ENCODE peak calls at places on chromosome 9, in ten cellular contexts. N is heart left ventricle, K is foreskin fibroblast, J is IMR-90, H is dorsolateral prefrontal cortex, T is fibroblast of lung, A is esophagus squamous epithelium, I is cardiac muscle cell, F is fibroblast of the aortic adventitia, V is heart right ventricle. C is an unnamed sample.

GRCh38 chr9:72443855-72444254 is 77.6 kb upstream of the TMC1 start:
- DNase-seq in N (peak), K (no peak), J (no peak), H (no peak), T (no peak), A (no peak), I (no peak), F (no peak), V (no peak), C (no peak)

GRCh38 chr9:133873006-133873780 is 118.9 kb downstream of the VAV2 start:
- DNase-seq in N (no peak), K (peak), J (no peak), H (no peak), T (peak), A (no peak), I (no peak), F (no peak), V (no peak), C (peak)

GRCh38 chr9:72300884-72301283 is 64.1 kb downstream of the ZFAND5 start:
- DNase-seq in N (no peak), K (no peak), J (no peak), H (no peak), T (no peak), A (no peak), I (no peak), F (no peak), V (no peak), C (no peak)

GRCh38 chr9:108634164-108634563 is 221.6 kb downstream of the ACTL7B start:
- DNase-seq in N (no peak), K (no peak), J (no peak), H (no peak), T (peak), A (no peak), I (peak), F (peak), V (no peak), C (peak)

GRCh38 chr9:127762111-127762676 is 16.3 kb downstream of the SH2D3C start:
- DNase-seq in N (peak), K (no peak), J (no peak), H (no peak), T (no peak), A (no peak), I (no peak), F (no peak), V (peak), C (no peak)

GRCh38 chr9:119298076-119298853 is 71.0 kb downstream of the BRINP1 start:
- DNase-seq in N (no peak), K (no peak), J (no peak), H (no peak), T (no peak), A (no peak), I (no peak), F (no peak), V (no peak), C (no peak)

GRCh38 chr9:105046907-105047651 is 119.1 kb upstream of the ABCA1 start:
- DNase-seq in N (no peak), K (no peak), J (no peak), H (no peak), T (peak), A (no peak), I (no peak), F (no peak), V (no peak), C (no peak)

GRCh38 chr9:18658764-18659705 is 185.1 kb downstream of the ADAMTSL1 start:
- DNase-seq in N (no peak), K (peak), J (peak), H (no peak), T (peak), A (no peak), I (peak), F (peak), V (no peak), C (peak)

GRCh38 chr9:89178162-89179120 is at the start of gene SHC3:
- DNase-seq in N (no peak), K (no peak), J (peak), H (no peak), T (peak), A (no peak), I (peak), F (peak), V (no peak), C (peak)

DNA sequence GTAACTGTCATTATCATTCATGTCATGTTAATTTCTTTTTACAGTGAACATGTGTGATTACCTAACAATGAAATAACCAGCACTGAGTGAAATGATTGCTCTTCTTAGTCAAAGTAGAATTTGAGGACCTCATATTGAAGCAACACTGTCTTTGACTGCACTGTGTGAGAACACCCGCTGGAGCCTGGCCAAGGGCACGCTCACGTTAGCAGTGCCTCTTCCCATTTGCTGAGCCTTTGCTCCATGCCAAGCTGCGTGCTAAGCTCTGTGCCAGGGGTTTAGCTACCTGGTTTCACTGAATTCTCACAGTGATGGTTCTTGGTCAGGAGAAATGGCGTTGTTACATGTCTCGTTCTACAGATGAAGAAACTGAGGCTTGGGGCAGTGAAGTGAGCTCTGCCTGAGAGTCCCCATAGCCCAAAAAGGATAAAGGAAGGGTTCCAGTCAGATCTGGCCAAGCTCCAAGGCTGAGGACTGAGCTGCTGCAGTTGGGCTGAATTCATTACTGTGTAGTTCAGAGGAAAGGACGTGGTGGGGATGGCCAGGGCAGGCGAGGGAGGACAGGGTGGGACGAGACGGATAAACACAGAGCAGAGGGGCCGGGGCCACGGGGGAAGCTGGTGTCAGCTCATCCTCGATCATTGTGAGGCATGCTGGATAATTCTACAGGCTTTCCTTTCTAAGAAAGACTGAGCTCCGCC is 16.6 kb downstream of the HMCN2 start:
- DNase-seq in N (peak), K (no peak), J (no peak), H (no peak), T (no peak), A (no peak), I (no peak), F (no peak), V (no peak), C (no peak)
- H3K4me3 ChIP-seq in N (peak), K (no peak), J (no peak), H (no peak), T (no peak), A (peak), I (no peak), F (no peak), V (no peak), C (no peak)

DNA sequence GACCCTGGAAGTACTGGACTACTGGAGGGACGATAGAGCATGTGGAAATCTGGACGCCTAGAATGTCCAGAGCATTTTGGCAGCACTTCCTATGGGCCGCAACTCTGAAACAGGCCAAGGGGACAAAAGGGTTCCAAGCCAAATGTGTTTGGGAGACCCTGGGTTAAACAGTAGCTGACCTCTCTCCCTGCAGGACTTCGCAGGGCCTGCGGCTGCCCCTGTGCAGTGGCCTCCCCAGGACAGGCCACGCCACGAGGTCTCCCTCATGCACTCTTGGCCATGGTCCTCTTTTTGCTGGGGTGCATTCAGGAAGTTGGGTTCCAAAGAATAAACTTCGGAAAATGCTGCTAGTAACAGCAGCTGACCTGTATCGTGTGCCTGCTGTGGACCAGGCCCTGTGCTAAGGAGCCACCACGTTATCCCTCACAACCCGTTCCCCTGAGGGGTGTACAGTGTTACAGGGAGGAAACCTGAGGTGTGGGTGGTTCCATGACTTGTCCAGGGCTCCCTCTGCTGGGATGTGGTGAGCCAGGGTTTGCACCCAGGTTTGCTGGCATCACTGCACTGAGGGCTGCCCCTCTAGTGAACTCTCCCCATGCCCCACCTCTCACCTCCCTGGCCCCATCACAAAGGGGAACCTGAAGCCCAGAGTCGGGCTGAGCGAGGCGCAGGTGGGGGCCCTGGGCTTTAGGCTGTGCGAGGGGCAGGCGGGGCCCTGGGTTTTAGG is 79.4 kb downstream of the AMBP start:
- DNase-seq in N (no peak), K (no peak), J (peak), H (no peak), T (no peak), A (no peak), I (no peak), F (peak), V (peak), C (no peak)
- TF ChIP-seq CTCF in N (no peak), K (peak), J (peak), H (no peak), T (peak), A (no peak), I (peak), F (peak), V (no peak), C (peak)

GRCh38 chr9:137406876-137407589 is 15.9 kb downstream of the EXD3 start:
- DNase-seq in N (peak), K (peak), J (peak), H (peak), T (peak), A (no peak), I (peak), F (peak), V (peak), C (peak)

GRCh38 chr9:137406085-137406773 is 16.7 kb downstream of the EXD3 start:
- DNase-seq in N (no peak), K (no peak), J (no peak), H (no peak), T (no peak), A (no peak), I (no peak), F (no peak), V (no peak), C (no peak)

GRCh38 chr9:137408651-137409405 is 14.1 kb downstream of the EXD3 start:
- DNase-seq in N (no peak), K (no peak), J (no peak), H (no peak), T (no peak), A (no peak), I (no peak), F (no peak), V (no peak), C (no peak)

GRCh38 chr9:137409515-137409914 is 13.4 kb downstream of the EXD3 start:
- DNase-seq in N (no peak), K (no peak), J (no peak), H (no peak), T (no peak), A (no peak), I (no peak), F (no peak), V (no peak), C (no peak)

DNA sequence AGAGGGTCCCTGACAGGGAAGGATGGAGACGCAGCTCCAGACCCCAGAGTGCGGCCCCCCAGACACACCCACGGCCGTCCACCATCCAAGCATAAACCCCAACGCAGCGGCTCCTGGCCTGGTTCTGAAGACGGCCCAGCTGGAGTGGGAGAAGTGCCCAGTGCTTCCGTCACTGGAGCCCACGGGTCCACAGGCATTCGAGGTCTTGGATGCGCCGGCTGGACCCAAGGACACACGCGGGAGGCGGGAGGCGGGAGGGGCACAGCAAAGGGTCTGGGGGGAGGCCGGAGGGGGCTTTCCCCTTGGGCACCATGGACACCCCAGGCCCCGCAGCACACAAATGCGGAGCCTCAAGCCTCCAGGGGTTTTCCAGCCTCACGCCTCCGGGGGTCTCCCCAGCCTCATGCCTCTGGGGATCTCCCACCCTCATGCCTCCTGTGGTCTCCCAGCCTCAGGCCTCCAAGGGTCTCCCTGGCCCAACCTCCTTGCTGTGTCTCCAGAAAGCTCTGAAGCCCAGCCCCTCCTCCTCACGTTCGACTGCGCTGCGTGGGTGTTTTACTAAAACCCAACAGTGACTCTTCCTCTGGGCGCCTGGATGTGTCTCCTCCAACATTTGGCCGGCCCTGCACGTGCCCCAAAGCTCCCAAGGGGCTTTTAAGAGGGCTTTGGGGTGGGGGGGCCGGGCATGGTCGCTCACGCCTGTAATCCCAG is 15.2 kb downstream of the EXD3 start:
- DNase-seq in N (peak), K (no peak), J (no peak), H (peak), T (no peak), A (no peak), I (peak), F (peak), V (peak), C (no peak)
- H3K4me3 ChIP-seq in N (peak), K (peak), J (no peak), H (peak), T (no peak), A (peak), I (no peak), F (no peak), V (peak), C (peak)

GRCh38 chr9:73565833-73566465 is 414.3 kb downstream of the ANXA1 start:
- DNase-seq in N (no peak), K (no peak), J (no peak), H (peak), T (peak), A (no peak), I (peak), F (peak), V (no peak), C (peak)
- TF ChIP-seq CTCF in N (peak), K (peak), J (peak), H (peak), T (no peak), A (no peak), I (peak), F (peak), V (peak), C (peak)

GRCh38 chr9:121550041-121550440 is 50.4 kb upstream of the GGTA1 start:
- DNase-seq in N (no peak), K (no peak), J (no peak), H (no peak), T (no peak), A (no peak), I (no peak), F (no peak), V (no peak), C (no peak)
- H3K4me3 ChIP-seq in N (peak), K (no peak), J (no peak), H (peak), T (no peak), A (peak), I (no peak), F (no peak), V (no peak), C (no peak)

DNA sequence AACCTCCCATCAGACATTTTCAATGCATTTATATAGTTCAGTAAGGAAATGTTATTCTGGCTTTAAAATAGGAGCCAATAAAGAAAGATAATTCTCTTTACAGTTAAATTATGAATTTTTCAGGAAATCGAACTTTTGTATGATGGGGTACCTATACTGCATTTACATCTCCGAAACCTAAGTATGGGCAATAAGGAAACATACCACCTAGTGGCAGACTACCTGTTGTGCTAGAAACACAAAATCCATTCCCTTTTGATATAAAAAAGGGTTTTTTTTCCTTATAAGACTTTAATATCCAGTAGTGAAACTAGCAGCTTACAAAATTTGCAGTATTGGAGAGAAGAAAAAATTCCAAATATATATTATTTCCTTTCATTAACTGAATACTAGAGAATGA is 21.3 kb upstream of the VLDLR start:
- DNase-seq in N (no peak), K (no peak), J (no peak), H (no peak), T (no peak), A (no peak), I (no peak), F (no peak), V (no peak), C (no peak)
- TF ChIP-seq CTCF in N (no peak), K (no peak), J (no peak), H (no peak), T (no peak), A (no peak), I (peak), F (no peak), V (no peak), C (no peak)

DNA sequence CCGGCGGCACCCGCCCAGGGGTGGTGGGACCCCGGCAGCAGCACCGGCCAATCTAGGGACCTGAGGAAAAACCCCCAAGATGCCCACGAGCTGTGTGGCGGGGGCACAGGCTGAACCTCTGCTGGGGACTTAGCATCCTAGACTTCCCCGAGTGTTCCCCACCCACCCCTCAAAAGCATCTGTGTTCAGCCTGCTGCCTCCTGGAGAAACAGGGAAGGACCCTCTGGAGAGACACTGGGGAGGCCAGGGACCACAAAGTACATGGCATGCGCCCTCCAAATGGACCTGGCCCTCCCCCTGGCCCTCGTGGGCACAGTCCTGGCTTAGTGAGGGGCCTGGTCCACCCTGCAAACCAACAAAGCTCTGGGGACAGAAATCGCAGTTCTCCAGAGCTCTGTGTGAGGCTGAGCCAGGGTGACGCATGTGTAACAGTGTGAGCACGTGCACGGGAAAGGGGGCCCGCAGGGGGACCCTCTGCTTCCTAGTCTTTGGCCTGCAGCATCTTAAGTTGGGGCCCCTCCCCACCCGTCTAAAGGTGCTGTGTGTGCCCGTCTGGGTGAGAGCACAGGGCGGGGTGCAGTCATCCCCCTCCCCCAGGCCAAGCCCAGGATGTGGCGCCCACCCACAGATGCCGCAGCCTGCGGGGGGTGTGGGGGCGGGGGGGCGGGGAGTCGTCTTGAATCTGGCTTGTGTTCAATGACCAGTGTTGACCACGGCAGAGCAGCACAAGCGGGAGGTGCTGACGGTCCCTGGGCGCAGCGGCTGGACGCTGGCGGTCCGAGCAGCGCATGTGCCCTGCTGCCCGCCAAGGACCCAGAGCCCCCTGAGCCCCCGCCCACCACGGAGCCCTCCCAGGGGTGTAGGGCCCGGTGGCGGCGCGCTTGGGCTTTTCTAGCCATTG is 668 bp upstream of the KCNT1 start:
- DNase-seq in N (no peak), K (no peak), J (no peak), H (no peak), T (peak), A (no peak), I (no peak), F (no peak), V (no peak), C (no peak)
- H3K4me3 ChIP-seq in N (peak), K (no peak), J (no peak), H (peak), T (no peak), A (peak), I (peak), F (no peak), V (peak), C (no peak)

DNA sequence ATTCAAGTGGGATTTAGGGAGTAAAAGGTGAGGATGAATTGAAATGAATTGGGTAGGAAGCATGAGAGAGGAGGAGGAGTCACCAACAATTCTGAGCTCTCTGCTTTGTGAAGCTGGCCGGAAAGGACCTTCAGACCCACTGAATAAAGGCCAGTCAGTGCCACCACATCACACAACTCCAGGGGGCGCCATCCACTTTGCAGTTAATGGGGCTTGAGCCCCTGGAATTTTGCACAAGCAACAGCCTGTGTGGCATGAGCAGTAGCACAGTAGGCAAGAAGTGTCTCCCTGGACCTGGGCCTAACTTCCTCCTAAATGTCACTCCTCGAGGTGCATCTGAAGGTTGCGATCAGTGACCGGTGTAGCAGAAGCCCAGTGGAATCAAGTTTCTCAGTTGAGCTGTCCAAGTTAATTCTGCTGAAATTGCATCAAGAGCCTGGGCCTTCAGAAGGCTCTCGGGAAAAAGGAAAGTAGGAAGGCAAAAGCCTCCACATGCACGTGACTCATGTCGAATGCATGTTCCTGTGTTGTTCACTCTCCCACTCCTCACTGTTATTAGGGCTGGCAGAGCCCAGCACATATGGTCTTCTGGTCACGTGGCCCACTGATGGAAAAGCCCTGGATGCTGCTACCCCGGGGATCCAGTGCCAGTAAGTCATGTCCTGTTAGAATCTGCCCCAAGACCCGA is 27.8 kb upstream of the GLIS3 start:
- DNase-seq in N (no peak), K (peak), J (peak), H (no peak), T (peak), A (no peak), I (peak), F (peak), V (no peak), C (peak)
- TF ChIP-seq CTCF in N (no peak), K (no peak), J (no peak), H (no peak), T (no peak), A (no peak), I (no peak), F (no peak), V (no peak), C (peak)

C was measured in fibroblast of villous mesenchyme.